ENCODE peak calls at places on chromosomes 2 and 18, in seven cellular contexts. One of them, this sample, is unnamed.

GRCh38 chr2:63440612-63441011 is 147.7 kb downstream of the WDPCP start:
- DNase-seq in neuronal stem cell: no peak
- DNase-seq in H9: no peak
- DNase-seq in IMR-90: peak; percentile 79
- DNase-seq in H1: no peak
- DNase-seq in mesenchymal stem cell: no peak
- DNase-seq in mesendoderm: no peak
- DNase-seq in this sample: peak; percentile 43

GRCh38 chr2:40584432-40584831 is 132.5 kb upstream of the SLC8A1 start:
- DNase-seq in neuronal stem cell: no peak
- DNase-seq in H9: no peak
- DNase-seq in IMR-90: peak; percentile 72
- DNase-seq in H1: no peak
- DNase-seq in mesenchymal stem cell: no peak
- DNase-seq in mesendoderm: no peak
- DNase-seq in this sample: no peak

GRCh38 chr2:168912466-168913170 is 11.5 kb downstream of the G6PC2 start:
- DNase-seq in neuronal stem cell: no peak
- DNase-seq in H9: peak; percentile 64
- DNase-seq in IMR-90: peak; percentile 4
- DNase-seq in H1: no peak
- DNase-seq in mesenchymal stem cell: peak; percentile 16
- DNase-seq in mesendoderm: peak; percentile 36
- DNase-seq in this sample: no peak

GRCh38 chr2:149204686-149205085 is 125.7 kb upstream of the LYPD6 start:
- DNase-seq in neuronal stem cell: no peak
- DNase-seq in H9: no peak
- DNase-seq in IMR-90: no peak
- DNase-seq in H1: no peak
- DNase-seq in mesenchymal stem cell: no peak
- DNase-seq in mesendoderm: no peak
- DNase-seq in this sample: no peak

GRCh38 chr18:73785276-73785675 is 362.4 kb downstream of the FBXO15 start:
- DNase-seq in neuronal stem cell: no peak
- DNase-seq in H9: no peak
- DNase-seq in IMR-90: peak; percentile 57
- DNase-seq in H1: no peak
- DNase-seq in mesenchymal stem cell: no peak
- DNase-seq in mesendoderm: no peak
- DNase-seq in this sample: no peak

GRCh38 chr2:207533609-207534008 is 3.8 kb downstream of the CREB1 start:
- DNase-seq in neuronal stem cell: no peak
- DNase-seq in H9: no peak
- DNase-seq in IMR-90: no peak
- DNase-seq in H1: no peak
- DNase-seq in mesenchymal stem cell: no peak
- DNase-seq in mesendoderm: no peak
- DNase-seq in this sample: no peak

GRCh38 chr2:86685351-86685750 is 34.7 kb upstream of the RMND5A start:
- DNase-seq in neuronal stem cell: no peak
- DNase-seq in H9: no peak
- DNase-seq in IMR-90: no peak
- DNase-seq in H1: no peak
- DNase-seq in mesenchymal stem cell: no peak
- DNase-seq in mesendoderm: no peak
- DNase-seq in this sample: no peak

GRCh38 chr2:143205106-143205764 is 76.0 kb downstream of the ARHGAP15 start:
- DNase-seq in neuronal stem cell: no peak
- DNase-seq in H9: no peak
- DNase-seq in IMR-90: peak; percentile 8
- DNase-seq in H1: no peak
- DNase-seq in mesenchymal stem cell: peak; percentile 19
- DNase-seq in mesendoderm: no peak
- DNase-seq in this sample: peak; percentile 72

GRCh38 chr2:20600756-20601325 is 50.1 kb downstream of the HS1BP3 start:
- DNase-seq in neuronal stem cell: no peak
- DNase-seq in H9: no peak
- DNase-seq in IMR-90: no peak
- DNase-seq in H1: no peak
- DNase-seq in mesenchymal stem cell: no peak
- DNase-seq in mesendoderm: no peak
- DNase-seq in this sample: no peak

GRCh38 chr2:124325667-124326425 is 300.8 kb downstream of the CNTNAP5 start:
- DNase-seq in neuronal stem cell: no peak
- DNase-seq in H9: no peak
- DNase-seq in IMR-90: no peak
- DNase-seq in H1: no peak
- DNase-seq in mesenchymal stem cell: no peak
- DNase-seq in mesendoderm: peak; percentile 37
- DNase-seq in this sample: no peak

GRCh38 chr2:69683170-69683971 is 39.8 kb upstream of the AAK1 start:
- DNase-seq in neuronal stem cell: no peak
- DNase-seq in H9: no peak
- DNase-seq in IMR-90: peak; percentile 85
- DNase-seq in H1: no peak
- DNase-seq in mesenchymal stem cell: peak; percentile 75
- DNase-seq in mesendoderm: peak; percentile 19
- DNase-seq in this sample: peak; percentile 80

GRCh38 chr2:233449921-233450853 is 95.9 kb downstream of the DGKD start:
- DNase-seq in neuronal stem cell: no peak
- DNase-seq in H9: no peak
- DNase-seq in IMR-90: no peak
- DNase-seq in H1: no peak
- DNase-seq in mesenchymal stem cell: no peak
- DNase-seq in mesendoderm: no peak
- DNase-seq in this sample: no peak

GRCh38 chr2:206642075-206643025 is at the start of gene FAM237A:
- DNase-seq in neuronal stem cell: peak; percentile 84
- DNase-seq in H9: peak; percentile 61
- DNase-seq in IMR-90: peak; percentile 57
- DNase-seq in H1: peak; percentile 33
- DNase-seq in mesenchymal stem cell: peak; percentile 69
- DNase-seq in mesendoderm: peak; percentile 82
- DNase-seq in this sample: peak; percentile 22

GRCh38 chr2:213161759-213162514 is 10.5 kb upstream of the IKZF2 start:
- DNase-seq in neuronal stem cell: no peak
- DNase-seq in H9: no peak
- DNase-seq in IMR-90: peak; percentile 76
- DNase-seq in H1: no peak
- DNase-seq in mesenchymal stem cell: peak; percentile 15
- DNase-seq in mesendoderm: no peak
- DNase-seq in this sample: no peak

GRCh38 chr2:157874997-157875719 is 972 bp downstream of the ACVR1 start:
- DNase-seq in neuronal stem cell: peak; percentile 36
- DNase-seq in H9: peak; percentile 46
- DNase-seq in IMR-90: peak; percentile 93
- DNase-seq in H1: no peak
- DNase-seq in mesenchymal stem cell: peak; percentile 82
- DNase-seq in mesendoderm: peak; percentile 64
- DNase-seq in this sample: peak; percentile 34

GRCh38 chr2:141137121-141137693 is 993.6 kb downstream of the LRP1B start:
- DNase-seq in neuronal stem cell: no peak
- DNase-seq in H9: no peak
- DNase-seq in IMR-90: no peak
- DNase-seq in H1: no peak
- DNase-seq in mesenchymal stem cell: peak; percentile 32
- DNase-seq in mesendoderm: no peak
- DNase-seq in this sample: no peak

GRCh38 chr2:231707625-231708049 is 688 bp upstream of the PTMA start:
- DNase-seq in neuronal stem cell: no peak
- DNase-seq in H9: peak; percentile 69
- DNase-seq in IMR-90: no peak
- DNase-seq in H1: no peak
- DNase-seq in mesenchymal stem cell: no peak
- DNase-seq in mesendoderm: peak; percentile 81
- DNase-seq in this sample: peak; percentile 66

GRCh38 chr2:129144082-129144791 is 825.6 kb upstream of the HS6ST1 start:
- DNase-seq in neuronal stem cell: no peak
- DNase-seq in H9: no peak
- DNase-seq in IMR-90: no peak
- DNase-seq in H1: no peak
- DNase-seq in mesenchymal stem cell: no peak
- DNase-seq in mesendoderm: no peak
- DNase-seq in this sample: no peak

GRCh38 chr2:30339071-30339470 is 107.7 kb downstream of the LBH start:
- DNase-seq in neuronal stem cell: no peak
- DNase-seq in H9: no peak
- DNase-seq in IMR-90: no peak
- DNase-seq in H1: no peak
- DNase-seq in mesenchymal stem cell: no peak
- DNase-seq in mesendoderm: no peak
- DNase-seq in this sample: no peak

GRCh38 chr2:43950383-43951008 is 45.3 kb downstream of the LRPPRC start:
- DNase-seq in neuronal stem cell: no peak
- DNase-seq in H9: no peak
- DNase-seq in IMR-90: peak; percentile 51
- DNase-seq in H1: no peak
- DNase-seq in mesenchymal stem cell: peak; percentile 51
- DNase-seq in mesendoderm: peak; percentile 38
- DNase-seq in this sample: peak; percentile 36

GRCh38 chr2:75162897-75163296 is 36.4 kb downstream of the TACR1 start:
- DNase-seq in neuronal stem cell: no peak
- DNase-seq in H9: no peak
- DNase-seq in IMR-90: no peak
- DNase-seq in H1: no peak
- DNase-seq in mesenchymal stem cell: no peak
- DNase-seq in mesendoderm: no peak
- DNase-seq in this sample: no peak

GRCh38 chr18:58513615-58514014 is 115.3 kb downstream of the ALPK2 start:
- DNase-seq in neuronal stem cell: no peak
- DNase-seq in H9: peak; percentile 25
- DNase-seq in IMR-90: no peak
- DNase-seq in H1: no peak
- DNase-seq in mesenchymal stem cell: no peak
- DNase-seq in mesendoderm: no peak
- DNase-seq in this sample: no peak

GRCh38 chr2:23291274-23291673 is 93.7 kb upstream of the KLHL29 start:
- DNase-seq in neuronal stem cell: no peak
- DNase-seq in H9: no peak
- DNase-seq in IMR-90: no peak
- DNase-seq in H1: no peak
- DNase-seq in mesenchymal stem cell: no peak
- DNase-seq in mesendoderm: no peak
- DNase-seq in this sample: no peak

GRCh38 chr18:58057291-58057965 is 13.4 kb downstream of the NEDD4L start:
- DNase-seq in neuronal stem cell: no peak
- DNase-seq in H9: no peak
- DNase-seq in IMR-90: no peak
- DNase-seq in H1: no peak
- DNase-seq in mesenchymal stem cell: no peak
- DNase-seq in mesendoderm: peak; percentile 42
- DNase-seq in this sample: no peak

GRCh38 chr18:31512203-31512764 is 14.3 kb downstream of the DSG2 start:
- DNase-seq in neuronal stem cell: no peak
- DNase-seq in H9: no peak
- DNase-seq in IMR-90: peak; percentile 71
- DNase-seq in H1: no peak
- DNase-seq in mesenchymal stem cell: peak; percentile 94
- DNase-seq in mesendoderm: peak; percentile 88
- DNase-seq in this sample: peak; percentile 86

DNA sequence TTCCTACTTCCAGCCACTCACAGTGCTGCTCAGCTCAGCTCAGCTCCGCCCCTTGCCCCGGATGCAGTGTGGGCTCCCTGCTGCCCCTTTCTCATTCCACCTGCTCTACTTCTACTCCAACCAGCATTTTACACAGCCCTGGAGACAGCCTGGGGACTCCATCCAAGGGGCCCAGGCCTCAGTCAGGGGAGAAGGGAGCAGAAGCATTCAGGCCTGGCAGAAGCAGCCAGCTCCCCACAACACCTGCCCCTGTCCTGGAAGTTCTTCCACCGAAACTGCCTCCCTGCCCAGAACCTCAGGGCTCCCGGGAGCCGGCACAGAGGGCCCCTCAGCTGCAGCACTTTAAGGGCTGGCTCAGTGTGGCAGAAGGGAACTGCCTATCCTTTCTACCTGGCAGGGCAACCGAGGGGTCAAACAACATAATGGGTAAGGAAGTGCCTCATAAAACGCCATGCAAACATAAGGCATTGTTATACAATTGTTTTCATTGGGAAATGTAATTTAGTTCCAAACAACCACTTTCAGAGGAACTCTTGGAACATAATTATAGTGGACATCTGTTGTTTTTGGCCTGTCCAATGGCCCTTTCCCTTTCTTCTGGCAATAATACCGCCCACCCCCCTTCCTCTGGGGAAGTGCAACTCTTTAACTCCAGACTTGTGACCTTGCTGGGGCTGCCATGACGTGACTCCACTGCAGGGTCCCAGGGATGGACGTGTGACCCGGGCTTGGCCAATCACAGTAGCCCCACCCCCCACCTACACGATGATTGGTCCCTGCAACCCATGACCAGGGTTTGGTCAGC is 102.4 kb downstream of the LIPG start:
- DNase-seq in neuronal stem cell: no peak
- DNase-seq in H9: peak; percentile 65
- DNase-seq in IMR-90: no peak
- DNase-seq in H1: no peak
- DNase-seq in mesenchymal stem cell: no peak
- DNase-seq in mesendoderm: no peak
- DNase-seq in this sample: no peak
- H2AK5ac ChIP-seq in neuronal stem cell: no peak overlapping the region
- H2AK5ac ChIP-seq in H9: no peak overlapping the region
- H2AK5ac ChIP-seq in IMR-90: no peak overlapping the region
- H2AK5ac ChIP-seq in H1: no peak overlapping the region
- H2AK5ac ChIP-seq in mesenchymal stem cell: no peak overlapping the region
- H2AK5ac ChIP-seq in mesendoderm: no peak overlapping the region
- H2AK5ac ChIP-seq in this sample: no peak overlapping the region

DNA sequence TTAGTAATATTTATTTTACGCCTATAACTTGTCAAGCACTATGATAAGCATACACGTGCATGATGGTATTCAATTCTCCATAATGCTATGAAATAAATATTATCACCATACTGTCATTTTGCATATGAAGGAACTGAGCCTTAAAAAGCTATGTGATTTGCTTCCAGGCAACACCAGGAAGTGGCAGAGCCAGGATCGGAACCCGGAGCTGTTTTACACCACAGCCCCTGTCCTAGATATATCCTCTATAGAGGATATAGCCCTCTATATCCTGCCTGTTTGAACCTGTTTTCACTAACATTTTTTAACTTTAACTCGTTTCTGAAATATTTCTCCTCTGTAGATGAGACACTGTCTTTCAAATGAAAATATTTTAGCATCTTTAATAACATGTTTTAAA is 690.0 kb downstream of the SATB2 start:
- DNase-seq in neuronal stem cell: no peak
- DNase-seq in H9: no peak
- DNase-seq in IMR-90: no peak
- DNase-seq in H1: no peak
- DNase-seq in mesenchymal stem cell: no peak
- DNase-seq in mesendoderm: no peak
- DNase-seq in this sample: no peak
- H2BK5ac ChIP-seq in neuronal stem cell: no peak overlapping the region
- H2BK5ac ChIP-seq in H9: no peak overlapping the region
- H2BK5ac ChIP-seq in IMR-90: no peak overlapping the region
- H2BK5ac ChIP-seq in H1: no peak overlapping the region
- H2BK5ac ChIP-seq in mesenchymal stem cell: no peak overlapping the region
- H2BK5ac ChIP-seq in mesendoderm: no peak overlapping the region
- H2BK5ac ChIP-seq in this sample: no peak overlapping the region

GRCh38 chr2:45373534-45373933 is 237.5 kb downstream of the SRBD1 start:
- DNase-seq in neuronal stem cell: no peak
- DNase-seq in H9: no peak
- DNase-seq in IMR-90: no peak
- DNase-seq in H1: no peak
- DNase-seq in mesenchymal stem cell: no peak
- DNase-seq in mesendoderm: no peak
- DNase-seq in this sample: no peak
- H2AK5ac ChIP-seq in neuronal stem cell: no peak overlapping the region
- H2AK5ac ChIP-seq in H9: no peak overlapping the region
- H2AK5ac ChIP-seq in IMR-90: no peak overlapping the region
- H2AK5ac ChIP-seq in H1: no peak overlapping the region
- H2AK5ac ChIP-seq in mesenchymal stem cell: no peak overlapping the region
- H2AK5ac ChIP-seq in mesendoderm: no peak overlapping the region
- H2AK5ac ChIP-seq in this sample: no peak overlapping the region

GRCh38 chr18:77622009-77622692 is 372.5 kb downstream of the GALR1 start:
- DNase-seq in neuronal stem cell: no peak
- DNase-seq in H9: no peak
- DNase-seq in IMR-90: no peak
- DNase-seq in H1: no peak
- DNase-seq in mesenchymal stem cell: no peak
- DNase-seq in mesendoderm: no peak
- DNase-seq in this sample: no peak
- H2BK5ac ChIP-seq in neuronal stem cell: no peak overlapping the region
- H2BK5ac ChIP-seq in H9: no peak overlapping the region
- H2BK5ac ChIP-seq in IMR-90: no peak overlapping the region
- H2BK5ac ChIP-seq in H1: no peak overlapping the region
- H2BK5ac ChIP-seq in mesenchymal stem cell: no peak overlapping the region
- H2BK5ac ChIP-seq in mesendoderm: no peak overlapping the region
- H2BK5ac ChIP-seq in this sample: no peak overlapping the region